ENCODE peak calls at places on chromosomes 1 and 21, in four cellular contexts. N is uterus, S is ovary, R is heart left ventricle. K is an unnamed sample.

GRCh38 chr1:70247768-70248167 is 26.6 kb downstream of the SRSF11 start:
- DNase-seq in N (no peak), S (no peak), R (no peak), K (no peak)

GRCh38 chr1:11051781-11052510 is 4.9 kb upstream of the MASP2 start:
- DNase-seq in S (no peak), N (no peak), R (no peak), K (no peak)

GRCh38 chr1:161119017-161119378 is 1.1 kb downstream of the NIT1 start:
- DNase-seq in N (no peak), S (no peak), R (peak; percentile 66), K (no peak)

GRCh38 chr1:79128726-79129125 is 122.2 kb upstream of the ADGRL4 start:
- DNase-seq in R (no peak), N (no peak), S (no peak), K (no peak)

GRCh38 chr1:67795179-67795916 is 37.9 kb downstream of the GNG12 start:
- DNase-seq in S (no peak), R (no peak), N (no peak), K (no peak)

GRCh38 chr1:14775434-14775833 is 176.9 kb downstream of the KAZN start:
- DNase-seq in N (no peak), R (no peak), S (no peak), K (no peak)

GRCh38 chr1:115814685-115815398 is 26.1 kb downstream of the NHLH2 start:
- DNase-seq in N (no peak), S (no peak), R (no peak), K (no peak)

GRCh38 chr1:58162952-58163550 is 383.5 kb downstream of the OMA1 start:
- DNase-seq in N (peak; percentile 26), R (no peak), S (peak; percentile 21), K (no peak)

GRCh38 chr1:228060458-228061190 is 21.9 kb upstream of the ARF1 start:
- DNase-seq in N (peak; percentile 12), R (peak; percentile 42), S (no peak), K (no peak)

GRCh38 chr1:100708476-100709062 is 11.0 kb upstream of the VCAM1 start:
- DNase-seq in S (no peak), R (no peak), N (no peak), K (no peak)

GRCh38 chr1:94258873-94259331 is 21.5 kb upstream of the ARHGAP29 start:
- DNase-seq in N (peak; percentile 38), R (no peak), S (no peak), K (no peak)

GRCh38 chr21:46096596-46096981 is 1.3 kb upstream of the COL6A2 start:
- DNase-seq in S (peak; percentile 36), R (no peak), N (peak; percentile 33), K (peak; percentile 87)

GRCh38 chr1:31505884-31506497 is 70.3 kb upstream of the TINAGL1 start:
- DNase-seq in N (no peak), S (no peak), R (no peak), K (no peak)

GRCh38 chr1:45230537-45230936 is 24.1 kb upstream of the ZSWIM5 start:
- DNase-seq in N (no peak), R (no peak), S (no peak), K (no peak)

GRCh38 chr1:45238846-45239245 is 32.4 kb upstream of the ZSWIM5 start:
- DNase-seq in R (no peak), N (no peak), S (no peak), K (no peak)

GRCh38 chr1:45236136-45236535 is 29.7 kb upstream of the ZSWIM5 start:
- DNase-seq in S (no peak), N (no peak), R (no peak), K (no peak)
- TF ChIP-seq CTCF in S (no peak), N (no peak), R (no peak), K (no peak)

GRCh38 chr1:218380125-218380977 is 35.2 kb downstream of the TGFB2 start:
- DNase-seq in S (no peak), R (no peak), N (no peak), K (no peak)
- H3K4me1 ChIP-seq in S (peaks cover 3% of the 10 kb centered on the region), R (peaks cover 19% of the 10 kb centered on the region), N (no peaks in the 10 kb centered on the region), K (peaks cover 39% of the 10 kb centered on the region)

GRCh38 chr1:183568176-183569041 is 21.9 kb downstream of the NCF2 start:
- DNase-seq in S (no peak), N (no peak), R (no peak), K (no peak)
- TF ChIP-seq POLR2A in S (no peak), N (no peak), R (no peak), K (no peak)

GRCh38 chr1:150532860-150533259 is 16.3 kb upstream of the ADAMTSL4 start:
- DNase-seq in R (no peak), S (no peak), N (no peak), K (no peak)
- TF ChIP-seq CTCF in R (peak; percentile 31), S (peak; percentile 2), N (no peak), K (no peak)

K was measured in vagina.